ENCODE peak calls at places on chromosomes 5 and 9, in seven cellular contexts. X, T, O, A, F, R and E are unnamed samples.

GRCh38 chr5:59640411-59640810 is 253.1 kb downstream of the PDE4D start:
- DNase-seq in T (peak), A (no peak), O (no peak), X (no peak), R (no peak), F (peak), E (peak)

GRCh38 chr5:170541146-170541769 is 37.4 kb downstream of the KCNIP1 start:
- DNase-seq in O (no peak), A (no peak), X (no peak), T (no peak), F (peak), R (no peak), E (no peak)

GRCh38 chr9:70962761-70963445 is 158.5 kb downstream of the TRPM3 start:
- DNase-seq in A (no peak), O (no peak), R (no peak), F (peak), X (no peak), T (no peak), E (no peak)

GRCh38 chr5:172864747-172865146 is 30.7 kb downstream of the ERGIC1 start:
- DNase-seq in R (no peak), F (no peak), X (no peak), T (peak), O (no peak), A (no peak), E (no peak)

GRCh38 chr9:133147412-133148271 is 16.1 kb downstream of the GBGT1 start:
- DNase-seq in A (peak), X (peak), O (peak), F (peak), T (peak), R (peak), E (peak)

GRCh38 chr5:17012289-17012688 is 76.2 kb upstream of the MYO10 start:
- DNase-seq in T (no peak), A (no peak), X (no peak), O (no peak), R (no peak), F (peak), E (no peak)

GRCh38 chr9:14056235-14056930 is 257.6 kb downstream of the NFIB start:
- DNase-seq in O (no peak), T (no peak), X (no peak), F (no peak), R (no peak), A (no peak), E (no peak)

GRCh38 chr9:113529336-113530009 is 65.9 kb downstream of the RGS3 start:
- DNase-seq in F (no peak), A (no peak), R (no peak), X (no peak), O (no peak), T (no peak), E (no peak)

GRCh38 chr9:72942451-72942850 is 10.4 kb downstream of the ALDH1A1 start:
- DNase-seq in O (no peak), F (no peak), R (no peak), A (no peak), T (no peak), X (no peak), E (no peak)